ENCODE peak calls at places on chromosomes 12 and 14, in four cellular contexts. One of them, this sample, is unnamed.

GRCh38 chr14:61462566-61463195 is 141.3 kb downstream of the PRKCH start:
- DNase-seq in NCI-H1092: peak
- DNase-seq in left cardiac atrium: no peak
- DNase-seq in HFF-Myc: peak
- DNase-seq in this sample: no peak

GRCh38 chr12:3014641-3015040 is 55.4 kb downstream of the TEAD4 start:
- DNase-seq in HFF-Myc: no peak
- DNase-seq in left cardiac atrium: no peak
- DNase-seq in NCI-H1092: no peak
- DNase-seq in this sample: peak

GRCh38 chr12:95335948-95336347 is 118.3 kb downstream of the VEZT start:
- DNase-seq in NCI-H1092: no peak
- DNase-seq in left cardiac atrium: no peak
- DNase-seq in HFF-Myc: peak
- DNase-seq in this sample: no peak

GRCh38 chr12:107411792-107412535 is 273.6 kb upstream of the PWP1 start:
- DNase-seq in left cardiac atrium: no peak
- DNase-seq in NCI-H1092: no peak
- DNase-seq in HFF-Myc: peak
- DNase-seq in this sample: no peak

GRCh38 chr14:81315344-81315743 is 84.8 kb downstream of the STON2 start:
- DNase-seq in NCI-H1092: peak
- DNase-seq in left cardiac atrium: no peak
- DNase-seq in HFF-Myc: no peak
- DNase-seq in this sample: no peak

GRCh38 chr14:58809520-58809919 is 171.8 kb downstream of the DACT1 start:
- DNase-seq in HFF-Myc: no peak
- DNase-seq in left cardiac atrium: no peak
- DNase-seq in NCI-H1092: no peak
- DNase-seq in this sample: no peak

GRCh38 chr12:13435535-13435934 is 239.0 kb downstream of the EMP1 start:
- DNase-seq in HFF-Myc: no peak
- DNase-seq in NCI-H1092: no peak
- DNase-seq in left cardiac atrium: no peak
- DNase-seq in this sample: no peak

GRCh38 chr12:77153706-77154105 is 88.3 kb upstream of the E2F7 start:
- DNase-seq in HFF-Myc: no peak
- DNase-seq in NCI-H1092: no peak
- DNase-seq in left cardiac atrium: no peak
- DNase-seq in this sample: no peak

GRCh38 chr12:75774309-75775052 is 257.1 kb downstream of the PHLDA1 start:
- DNase-seq in HFF-Myc: no peak
- DNase-seq in left cardiac atrium: no peak
- DNase-seq in NCI-H1092: no peak
- DNase-seq in this sample: no peak